ENCODE peak calls at places on chromosomes 7 and 10, in four cellular contexts. B is RWPE1, F is cardiac muscle cell, V is skeletal muscle cell. N is an unnamed sample.

GRCh38 chr10:43881657-43882056 is 233.0 kb upstream of the ZNF32 start:
- DNase-seq in B (no peak), F (no peak), V (no peak), N (no peak)

GRCh38 chr10:27383595-27384542 is 120.2 kb upstream of the RAB18 start:
- DNase-seq in B (peak; percentile 48), F (no peak), V (no peak), N (no peak)

GRCh38 chr10:101018600-101019439 is 12.1 kb downstream of the PDZD7 start:
- DNase-seq in B (no peak), F (peak; percentile 89), V (no peak), N (peak; percentile 61)

GRCh38 chr7:1169409-1170368 is 9.7 kb upstream of the ZFAND2A start:
- DNase-seq in B (peak; percentile 75), F (peak; percentile 47), V (no peak), N (peak; percentile 47)

GRCh38 chr7:115297651-115298050 is 375.8 kb downstream of the MDFIC start:
- DNase-seq in B (peak; percentile 62), F (no peak), V (peak; percentile 69), N (peak; percentile 58)

GRCh38 chr7:136009488-136010079 is 32.4 kb upstream of the MTPN start:
- DNase-seq in B (peak; percentile 15), F (peak; percentile 78), V (no peak), N (peak; percentile 27)

GRCh38 chr7:35255417-35255798 is 1.5 kb upstream of the TBX20 start:
- DNase-seq in B (no peak), F (no peak), V (no peak), N (no peak)

GRCh38 chr10:14173706-14174594 is 156.8 kb downstream of the FRMD4A start:
- DNase-seq in B (no peak), F (peak; percentile 44), V (no peak), N (no peak)

GRCh38 chr10:5545778-5546710 is 21.3 kb downstream of the CALML3 start:
- DNase-seq in B (no peak), F (no peak), V (peak; percentile 76), N (peak; percentile 80)

GRCh38 chr7:127904706-127905056 is 126.6 kb downstream of the LRRC4 start:
- DNase-seq in B (no peak), F (no peak), V (no peak), N (no peak)

GRCh38 chr7:24982917-24983316 is 2.9 kb upstream of the OSBPL3 start:
- DNase-seq in B (no peak), F (peak; percentile 7), V (no peak), N (no peak)

GRCh38 chr7:11345621-11346020 is 371.9 kb downstream of the PHF14 start:
- DNase-seq in B (no peak), F (no peak), V (no peak), N (peak; percentile 67)

GRCh38 chr7:3911685-3912084 is 610.6 kb downstream of the SDK1 start:
- DNase-seq in B (peak; percentile 85), F (no peak), V (no peak), N (no peak)

GRCh38 chr7:105198223-105198622 is 184.2 kb downstream of the KMT2E start:
- DNase-seq in B (no peak), F (peak; percentile 19), V (peak; percentile 88), N (peak; percentile 61)

GRCh38 chr7:22992874-22993840 is 20.8 kb downstream of the HYCC1 start:
- DNase-seq in B (no peak), F (no peak), V (no peak), N (no peak)

GRCh38 chr7:121002755-121003114 is 14.2 kb downstream of the CPED1 start:
- DNase-seq in B (no peak), F (no peak), V (peak; percentile 51), N (no peak)

GRCh38 chr10:92222603-92223275 is 68.1 kb downstream of the CPEB3 start:
- DNase-seq in B (peak; percentile 94), F (no peak), V (no peak), N (no peak)

GRCh38 chr7:76173566-76174205 is 28.0 kb upstream of the SRRM3 start:
- DNase-seq in B (no peak), F (no peak), V (no peak), N (no peak)

GRCh38 chr10:59362991-59363390 is 642 bp upstream of the FAM13C start:
- DNase-seq in B (peak; percentile 30), F (peak; percentile 70), V (no peak), N (no peak)

GRCh38 chr7:131327049-131327625 is 539 bp upstream of the MKLN1 start:
- DNase-seq in B (peak; percentile 33), F (peak; percentile 63), V (peak; percentile 42), N (peak; percentile 55)

GRCh38 chr10:122044713-122045112 is 55.8 kb downstream of the TACC2 start:
- DNase-seq in B (no peak), F (peak; percentile 20), V (no peak), N (no peak)

GRCh38 chr7:1679326-1679965 is 9.4 kb downstream of the ELFN1 start:
- DNase-seq in B (no peak), F (no peak), V (no peak), N (no peak)

GRCh38 chr10:97764519-97764931 is 7.3 kb downstream of the SFRP5 start:
- DNase-seq in B (no peak), F (no peak), V (peak; percentile 59), N (no peak)

GRCh38 chr7:22255342-22255741 is 101.6 kb downstream of the RAPGEF5 start:
- DNase-seq in B (no peak), F (no peak), V (no peak), N (no peak)

GRCh38 chr7:71026680-71027079 is 105.3 kb upstream of the GALNT17 start:
- DNase-seq in B (no peak), F (no peak), V (no peak), N (no peak)

GRCh38 chr10:114100848-114101741 is 57.4 kb downstream of the ADRB1 start:
- DNase-seq in B (no peak), F (peak; percentile 23), V (no peak), N (no peak)

GRCh38 chr7:147492621-147493020 is 1097.9 kb upstream of the C7orf33 start:
- DNase-seq in B (peak; percentile 11), F (no peak), V (peak; percentile 43), N (peak; percentile 55)

GRCh38 chr7:99791021-99791420 is 7.0 kb upstream of the CYP3A4 start:
- DNase-seq in B (no peak), F (no peak), V (peak; percentile 24), N (peak; percentile 28)

GRCh38 chr10:128005858-128006257 is 99.0 kb downstream of the PTPRE start:
- DNase-seq in B (no peak), F (no peak), V (no peak), N (no peak)

GRCh38 chr7:843230-843629 is 11.0 kb downstream of the SUN1 start:
- DNase-seq in B (no peak), F (no peak), V (no peak), N (no peak)

GRCh38 chr10:127254276-127254675 is 57.9 kb upstream of the INSYN2A start:
- DNase-seq in B (no peak), F (no peak), V (no peak), N (no peak)

GRCh38 chr10:110411047-110411410 is 86.7 kb upstream of the DUSP5 start:
- DNase-seq in B (peak; percentile 69), F (peak; percentile 83), V (no peak), N (no peak)

GRCh38 chr10:5892007-5892406 is 2.0 kb downstream of the FBH1 start:
- DNase-seq in B (no peak), F (no peak), V (no peak), N (peak; percentile 51)

GRCh38 chr7:158351481-158351880 is 236.1 kb downstream of the PTPRN2 start:
- DNase-seq in B (no peak), F (no peak), V (no peak), N (no peak)

GRCh38 chr10:84903320-84903719 is 574.9 kb downstream of the CCSER2 start:
- DNase-seq in B (no peak), F (no peak), V (no peak), N (no peak)

GRCh38 chr10:27506280-27506679 is 2.2 kb downstream of the RAB18 start:
- DNase-seq in B (no peak), F (no peak), V (peak; percentile 4), N (no peak)

GRCh38 chr10:71478966-71479365 is 82.2 kb downstream of the CDH23 start:
- DNase-seq in B (no peak), F (no peak), V (no peak), N (no peak)

N was measured in stromal cell of bone marrow.